ENCODE peak calls at places on chromosomes 13 and 19, in six cellular contexts. J is mesenchymal stem cell; H is amniotic epithelial cell; F is progenitor cell of endocrine pancreas; W is activated CD8-positive, alpha-beta memory T cell treated with anti-CD3 and anti-CD28 coated beads, Interleukin-2, amount 10 ng/mL, durations not matched to agents 7 days and 5 days; K is GF-D8. I is an unnamed sample.

GRCh38 chr19:35558400-35559280 is 4.8 kb downstream of the ATP4A start:
- DNase-seq in F (no peak), J (no peak), W (no peak), H (no peak), K (no peak), I (no peak)

GRCh38 chr13:89925107-89925506 is 1422.4 kb upstream of the MIR17HG start:
- DNase-seq in F (no peak), J (peak), W (no peak), K (no peak), H (peak), I (no peak)

GRCh38 chr13:30421093-30422055 is 919 bp upstream of the UBE2L5 start:
- DNase-seq in W (peak), F (peak), J (peak), H (peak), K (peak), I (peak)

GRCh38 chr19:47417107-47417745 is 2.1 kb downstream of the MEIS3 start:
- DNase-seq in W (no peak), J (no peak), F (no peak), H (no peak), K (no peak), I (no peak)

GRCh38 chr13:107284168-107284567 is 716.2 kb upstream of the ARGLU1 start:
- DNase-seq in F (no peak), K (no peak), W (no peak), J (peak), H (peak), I (no peak)

GRCh38 chr19:45130888-45131615 is 29.7 kb downstream of the NKPD1 start:
- DNase-seq in J (peak), W (no peak), F (no peak), H (peak), K (no peak), I (no peak)

GRCh38 chr13:30880151-30880551 is 25.9 kb upstream of the MEDAG start:
- DNase-seq in H (peak), F (no peak), J (peak), K (no peak), W (no peak), I (no peak)

GRCh38 chr13:88074794-88075509 is 403.8 kb downstream of the SLITRK5 start:
- DNase-seq in K (no peak), W (no peak), J (no peak), H (peak), F (no peak), I (no peak)

GRCh38 chr13:66461021-66461420 is 769.1 kb downstream of the PCDH9 start:
- DNase-seq in H (peak), J (no peak), K (no peak), F (no peak), W (no peak), I (no peak)

GRCh38 chr13:77620138-77620537 is 77.3 kb upstream of the SLAIN1 start:
- DNase-seq in K (no peak), H (no peak), W (no peak), J (no peak), F (no peak), I (no peak)

GRCh38 chr19:4511300-4512054 is 6.8 kb downstream of the PLIN4 start:
- DNase-seq in F (no peak), J (no peak), W (no peak), H (no peak), K (no peak), I (no peak)

GRCh38 chr19:2329528-2329927 is 1.0 kb downstream of the SPPL2B start:
- DNase-seq in W (no peak), J (no peak), F (no peak), H (no peak), K (peak), I (no peak)

GRCh38 chr19:13150919-13151604 is 851 bp downstream of the IER2 start:
- DNase-seq in W (peak), J (peak), K (no peak), F (no peak), H (no peak), I (no peak)

GRCh38 chr19:16127080-16127479 is 15.4 kb downstream of the RAB8A start:
- DNase-seq in H (no peak), J (no peak), F (no peak), K (no peak), W (no peak), I (no peak)

GRCh38 chr13:110405597-110406450 is 98.7 kb downstream of the COL4A2 start:
- DNase-seq in K (no peak), J (peak), W (no peak), F (no peak), H (peak), I (no peak)

GRCh38 chr13:36530861-36531590 is 98.7 kb downstream of the CCNA1 start:
- DNase-seq in J (no peak), H (no peak), F (no peak), K (no peak), W (no peak), I (no peak)

GRCh38 chr19:47801270-47801669 is 3.1 kb downstream of the TPRX1 start:
- DNase-seq in H (no peak), J (no peak), K (no peak), W (no peak), F (no peak), I (no peak)

GRCh38 chr19:34639491-34640085 is 37.4 kb downstream of the SCGB2B2 start:
- DNase-seq in W (peak), J (peak), F (no peak), H (peak), K (no peak), I (no peak)

GRCh38 chr13:90201198-90201597 is 1146.3 kb upstream of the MIR17HG start:
- DNase-seq in W (no peak), J (peak), F (no peak), H (peak), K (no peak), I (no peak)

GRCh38 chr19:3725121-3725520 is 16.9 kb downstream of the TJP3 start:
- DNase-seq in W (no peak), H (no peak), J (no peak), K (no peak), F (no peak), I (no peak)

GRCh38 chr19:11738746-11739620 is at the start of gene ZNF823:
- DNase-seq in H (peak), J (peak), K (peak), W (peak), F (peak), I (peak)

GRCh38 chr19:33508941-33509614 is 12.5 kb downstream of the PEPD start:
- DNase-seq in H (no peak), J (no peak), F (no peak), K (no peak), W (no peak), I (no peak)

GRCh38 chr19:40302224-40303011 is 17.3 kb upstream of the AKT2 start:
- DNase-seq in H (no peak), F (no peak), W (no peak), J (no peak), K (no peak), I (no peak)

GRCh38 chr19:9945319-9945966 is 9.1 kb upstream of the OLFM2 start:
- DNase-seq in J (peak), W (no peak), K (no peak), F (no peak), H (peak), I (peak)

GRCh38 chr13:21060827-21061076 is 634 bp downstream of the LATS2 start:
- DNase-seq in J (no peak), W (no peak), K (no peak), F (peak), H (no peak), I (no peak)

I was measured in ascending aorta.